ENCODE peak calls at places on chromosomes 11 and 22, in nine cellular contexts. Z, J, Y, W, C, A, P, O and Q are unnamed samples.

GRCh38 chr11:70522613-70523311 is 124.4 kb downstream of the CTTN start:
- DNase-seq in Y (no peak), A (no peak), O (no peak), W (no peak), J (no peak), Z (no peak), P (peak; percentile 35), C (no peak), Q (no peak)

GRCh38 chr11:117936973-117937372 is 7.8 kb upstream of the TMPRSS13 start:
- DNase-seq in J (no peak), O (no peak), P (no peak), W (no peak), Z (no peak), C (no peak), A (no peak), Y (no peak), Q (no peak)

GRCh38 chr11:75474878-75475766 is 42.1 kb upstream of the KLHL35 start:
- DNase-seq in A (no peak), Y (peak; percentile 85), Z (peak; percentile 46), P (peak; percentile 87), C (peak; percentile 49), J (peak; percentile 35), W (peak; percentile 29), O (no peak), Q (no peak)

GRCh38 chr11:96037267-96037990 is 113.5 kb upstream of the MTMR2 start:
- DNase-seq in A (no peak), J (no peak), Z (peak; percentile 62), O (peak; percentile 68), W (peak; percentile 60), P (no peak), C (no peak), Y (no peak), Q (no peak)

GRCh38 chr11:68066742-68067141 is 27.9 kb downstream of the TCIRG1 start:
- DNase-seq in Y (no peak), Z (no peak), P (no peak), O (no peak), W (peak; percentile 68), J (no peak), C (no peak), A (no peak), Q (no peak)

GRCh38 chr11:87454246-87454645 is 416.5 kb downstream of the TMEM135 start:
- DNase-seq in Y (no peak), C (no peak), A (no peak), J (no peak), Z (peak; percentile 40), W (peak; percentile 48), O (no peak), P (no peak), Q (no peak)

GRCh38 chr22:26568207-26568706 is 21.7 kb downstream of the TPST2 start:
- DNase-seq in W (peak; percentile 52), P (peak; percentile 85), C (no peak), J (no peak), O (peak; percentile 96), Y (no peak), A (no peak), Z (no peak), Q (no peak)

GRCh38 chr22:44664149-44664548 is 37.9 kb upstream of the PRR5 start:
- DNase-seq in O (no peak), Y (peak; percentile 89), J (no peak), C (peak; percentile 59), W (peak; percentile 18), A (no peak), P (no peak), Z (peak; percentile 24), Q (no peak)

GRCh38 chr11:65227879-65228278 is 33.9 kb upstream of the POLA2 start:
- DNase-seq in C (no peak), P (no peak), Z (no peak), Y (no peak), J (no peak), W (no peak), A (no peak), O (no peak), Q (no peak)

GRCh38 chr11:95831198-95831883 is 41.0 kb downstream of the CEP57 start:
- DNase-seq in O (peak; percentile 68), C (no peak), A (no peak), Y (no peak), P (no peak), W (peak; percentile 90), Z (peak; percentile 31), J (no peak), Q (no peak)

GRCh38 chr11:47189100-47189834 is 3.0 kb upstream of the PACSIN3 start:
- DNase-seq in Y (peak; percentile 66), W (peak; percentile 70), J (no peak), A (peak; percentile 62), P (no peak), Z (peak; percentile 80), O (no peak), C (no peak), Q (no peak)

DNA sequence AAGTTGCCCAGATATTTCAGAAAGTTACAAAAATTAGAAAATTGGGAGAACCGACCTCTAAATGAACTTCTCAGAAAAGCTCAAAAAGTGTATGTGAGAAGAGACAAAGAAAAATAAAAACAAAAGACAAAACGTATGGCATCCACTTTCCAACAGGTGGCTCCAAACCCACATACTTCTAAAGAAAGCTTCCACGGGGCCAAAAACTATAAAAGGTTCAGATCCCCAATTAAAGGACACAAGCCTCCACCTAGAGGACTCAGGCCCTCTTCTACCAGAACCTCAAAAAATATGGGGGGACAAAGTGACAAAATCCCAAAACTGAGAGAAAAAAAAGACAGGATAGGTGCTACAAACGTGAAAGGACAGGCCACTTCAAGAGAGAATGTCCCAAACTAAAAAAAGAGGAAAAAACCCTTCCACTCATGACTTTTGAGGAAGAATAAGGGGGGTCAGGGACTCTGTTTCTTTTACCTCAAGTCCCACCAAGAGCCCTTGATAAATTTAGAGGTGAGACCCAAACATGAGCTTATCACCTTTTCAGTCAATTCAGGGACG is 8.8 kb downstream of the SCGB2A1 start:
- DNase-seq in O (no peak), C (no peak), J (no peak), Z (no peak), Y (no peak), W (peak; percentile 2), P (no peak), A (no peak), Q (no peak)
- TF ChIP-seq CTCF in O (peak; percentile 74), C (peak; percentile 15), J (no peak), Z (peak; percentile 60), Y (peak; percentile 37), W (peak; percentile 50), P (peak; percentile 75), A (peak; percentile 76), Q (peak; percentile 49)

GRCh38 chr22:17106161-17106784 is 14.9 kb downstream of the TMEM121B start:
- DNase-seq in J (no peak), P (no peak), O (no peak), Z (no peak), Y (no peak), C (no peak), A (no peak), W (no peak), Q (no peak)
- TF ChIP-seq CTCF in J (no peak), P (peak; percentile 64), O (no peak), Z (peak; percentile 22), Y (no peak), C (no peak), A (no peak), W (no peak), Q (no peak)

GRCh38 chr11:66956689-66957290 is 1.4 kb downstream of the PC start:
- DNase-seq in C (no peak), W (peak; percentile 87), P (peak; percentile 47), Z (peak; percentile 75), A (no peak), O (peak; percentile 15), Y (no peak), J (peak; percentile 25), Q (no peak)
- TF ChIP-seq CTCF in C (no peak), W (no peak), P (peak; percentile 17), Z (peak; percentile 54), A (no peak), O (peak; percentile 7), Y (peak; percentile 22), J (no peak), Q (peak; percentile 25)

DNA sequence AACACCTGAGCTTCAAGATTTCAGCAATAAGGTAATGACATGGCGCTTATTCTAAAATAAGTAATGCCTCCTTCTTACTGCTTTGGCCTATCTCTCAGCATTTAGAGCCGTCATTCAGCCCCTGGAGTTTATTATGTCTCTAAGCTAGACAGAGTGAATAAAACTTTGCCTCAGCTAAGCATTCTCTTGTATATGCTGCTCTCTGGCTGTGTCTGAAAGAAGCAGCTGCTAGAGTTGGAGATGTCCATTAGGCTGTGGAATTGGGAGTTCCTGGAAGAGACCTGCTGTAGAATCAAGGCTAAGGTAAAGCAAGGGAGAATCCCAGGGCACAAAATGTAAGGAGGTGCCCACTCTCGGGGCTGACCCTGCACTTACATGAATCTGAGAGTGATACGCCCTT is 35.5 kb upstream of the TTC12 start:
- DNase-seq in C (no peak), J (no peak), W (no peak), A (no peak), P (no peak), Y (no peak), O (no peak), Z (no peak), Q (no peak)
- TF ChIP-seq CTCF in C (no peak), J (no peak), W (no peak), A (no peak), P (no peak), Y (no peak), O (peak; percentile 16), Z (no peak), Q (no peak)

GRCh38 chr22:39309364-39309861 is 10.0 kb downstream of the RPL3 start:
- DNase-seq in Y (no peak), A (no peak), Z (peak; percentile 41), W (no peak), O (peak; percentile 80), J (no peak), P (peak; percentile 77), C (no peak), Q (no peak)
- TF ChIP-seq CTCF in Y (no peak), A (no peak), Z (peak; percentile 52), W (peak; percentile 20), O (peak; percentile 63), J (no peak), P (peak; percentile 56), C (no peak), Q (peak; percentile 40)